ENCODE peak calls at places on chromosomes 1 and 21, in ten cellular contexts. C, P, T, R, O, H, Q, J, M and G are unnamed samples.
A peak's percentile ranks its signal among the peaks of the same experiment; 100 is the strongest.

GRCh38 chr1:183287191-183287675 is 101.2 kb downstream of the LAMC2 start:
- DNase-seq in C (no peak), P (no peak), T (no peak), R (no peak), O (peak; percentile 28), H (no peak), Q (no peak), J (peak; percentile 92), M (no peak), G (no peak)

GRCh38 chr1:229882621-229883020 is 184.4 kb upstream of the GALNT2 start:
- DNase-seq in C (no peak), P (no peak), T (no peak), R (no peak), O (no peak), H (no peak), Q (no peak), J (no peak), M (no peak), G (no peak)

GRCh38 chr1:182957902-182958395 is 5.0 kb upstream of the SHCBP1L start:
- DNase-seq in C (no peak), P (no peak), T (no peak), R (no peak), O (no peak), H (no peak), Q (no peak), J (no peak), M (no peak), G (no peak)

GRCh38 chr1:100009458-100009857 is 39.7 kb downstream of the SLC35A3 start:
- DNase-seq in C (no peak), P (peak; percentile 58), T (no peak), R (no peak), O (peak; percentile 74), H (no peak), Q (peak; percentile 22), J (peak; percentile 17), M (no peak), G (no peak)

GRCh38 chr1:7646981-7647901 is 123.9 kb upstream of the VAMP3 start:
- DNase-seq in C (no peak), P (peak; percentile 38), T (peak; percentile 25), R (peak; percentile 39), O (peak; percentile 80), H (no peak), Q (peak; percentile 91), J (peak; percentile 47), M (peak; percentile 27), G (no peak)

GRCh38 chr1:20648946-20649345 is 12.2 kb downstream of the DDOST start:
- DNase-seq in C (no peak), P (no peak), T (no peak), R (no peak), O (no peak), H (no peak), Q (no peak), J (no peak), M (no peak), G (no peak)

GRCh38 chr1:177983824-177984528 is 14.1 kb upstream of the SEC16B start:
- DNase-seq in C (peak; percentile 22), P (peak; percentile 98), T (no peak), R (no peak), O (peak; percentile 97), H (peak; percentile 80), Q (peak; percentile 86), J (peak; percentile 95), M (no peak), G (no peak)

GRCh38 chr1:205442051-205442721 is 13.7 kb downstream of the BLACAT1 start:
- DNase-seq in C (no peak), P (no peak), T (no peak), R (no peak), O (no peak), H (no peak), Q (no peak), J (no peak), M (no peak), G (no peak)

GRCh38 chr1:76705560-76705959 is 161.7 kb upstream of the ST6GALNAC5 start:
- DNase-seq in C (no peak), P (no peak), T (no peak), R (no peak), O (no peak), H (no peak), Q (no peak), J (no peak), M (no peak), G (no peak)

GRCh38 chr1:21696931-21697330 is 27.8 kb upstream of the RAP1GAP start:
- DNase-seq in C (no peak), P (no peak), T (no peak), R (no peak), O (no peak), H (no peak), Q (no peak), J (no peak), M (no peak), G (no peak)

GRCh38 chr1:43348343-43348808 is 10.4 kb upstream of the CDC20 start:
- DNase-seq in C (peak; percentile 43), P (no peak), T (no peak), R (no peak), O (peak; percentile 46), H (no peak), Q (peak; percentile 42), J (no peak), M (no peak), G (no peak)

GRCh38 chr1:38297852-38298251 is 251.3 kb upstream of the POU3F1 start:
- DNase-seq in C (no peak), P (no peak), T (no peak), R (no peak), O (no peak), H (no peak), Q (no peak), J (no peak), M (no peak), G (no peak)

GRCh38 chr1:106798991-106799390 is 257.5 kb upstream of the PRMT6 start:
- DNase-seq in C (no peak), P (peak; percentile 22), T (no peak), R (no peak), O (peak; percentile 35), H (no peak), Q (no peak), J (peak; percentile 2), M (no peak), G (no peak)

GRCh38 chr1:23525558-23526174 is 5.4 kb downstream of the E2F2 start:
- DNase-seq in C (no peak), P (no peak), T (no peak), R (no peak), O (no peak), H (no peak), Q (no peak), J (no peak), M (no peak), G (no peak)

GRCh38 chr1:236795757-236796719 is 946 bp downstream of the MTR start:
- DNase-seq in C (no peak), P (peak; percentile 52), T (peak; percentile 74), R (no peak), O (peak; percentile 62), H (no peak), Q (peak; percentile 21), J (peak; percentile 61), M (peak; percentile 31), G (no peak)

GRCh38 chr1:186813420-186813819 is 15.3 kb upstream of the PLA2G4A start:
- DNase-seq in C (no peak), P (peak; percentile 38), T (no peak), R (no peak), O (peak; percentile 11), H (no peak), Q (no peak), J (no peak), M (no peak), G (no peak)

GRCh38 chr1:53981220-53981619 is 35.1 kb downstream of the LRRC42 start:
- DNase-seq in C (no peak), P (no peak), T (no peak), R (no peak), O (no peak), H (no peak), Q (peak; percentile 62), J (no peak), M (no peak), G (no peak)

GRCh38 chr1:23593556-23594148 is 34.4 kb upstream of the ID3 start:
- DNase-seq in C (no peak), P (no peak), T (no peak), R (no peak), O (no peak), H (no peak), Q (no peak), J (no peak), M (no peak), G (no peak)

GRCh38 chr1:119982006-119982405 is 85.7 kb upstream of the ADAM30 start:
- DNase-seq in C (no peak), P (peak; percentile 82), T (no peak), R (no peak), O (peak; percentile 46), H (no peak), Q (no peak), J (peak; percentile 82), M (no peak), G (no peak)

GRCh38 chr1:8094481-8095241 is 68.6 kb upstream of the ERRFI1 start:
- DNase-seq in C (no peak), P (peak; percentile 96), T (no peak), R (no peak), O (peak; percentile 77), H (no peak), Q (peak; percentile 34), J (peak; percentile 78), M (no peak), G (no peak)

GRCh38 chr1:62024690-62025089 is 170.0 kb upstream of the L1TD1 start:
- DNase-seq in C (no peak), P (no peak), T (no peak), R (no peak), O (no peak), H (no peak), Q (no peak), J (no peak), M (no peak), G (no peak)

GRCh38 chr21:42520628-42521253 is 7.1 kb downstream of the SLC37A1 start:
- DNase-seq in C (no peak), P (no peak), T (no peak), R (no peak), O (no peak), H (no peak), Q (no peak), J (peak; percentile 21), M (no peak), G (no peak)

GRCh38 chr21:39175154-39175553 is 8.1 kb downstream of the PSMG1 start:
- DNase-seq in C (no peak), P (peak; percentile 50), T (no peak), R (no peak), O (peak; percentile 54), H (no peak), Q (no peak), J (peak; percentile 62), M (no peak), G (peak; percentile 10)

GRCh38 chr1:29325675-29326074 is 89.4 kb downstream of the PTPRU start:
- DNase-seq in C (no peak), P (no peak), T (no peak), R (no peak), O (no peak), H (no peak), Q (no peak), J (no peak), M (no peak), G (no peak)

GRCh38 chr1:209873067-209873810 is 45.5 kb downstream of the UTP25 start:
- DNase-seq in C (no peak), P (peak; percentile 85), T (no peak), R (no peak), O (peak; percentile 80), H (no peak), Q (no peak), J (peak; percentile 78), M (no peak), G (no peak)

GRCh38 chr1:209823143-209824041 is 4.4 kb upstream of the UTP25 start:
- DNase-seq in C (no peak), P (peak; percentile 78), T (peak; percentile 18), R (no peak), O (peak; percentile 84), H (no peak), Q (peak; percentile 57), J (peak; percentile 90), M (peak; percentile 12), G (peak; percentile 7)

GRCh38 chr1:89610457-89610991 is 22.4 kb upstream of the LRRC8C start:
- DNase-seq in C (no peak), P (no peak), T (peak; percentile 74), R (no peak), O (no peak), H (no peak), Q (no peak), J (no peak), M (no peak), G (no peak)

GRCh38 chr1:10664251-10664650 is 132.2 kb downstream of the CASZ1 start:
- DNase-seq in C (no peak), P (no peak), T (no peak), R (no peak), O (no peak), H (no peak), Q (no peak), J (no peak), M (no peak), G (no peak)